ENCODE peak calls at places on chromosome 17, in five cellular contexts. Z is HFFc6; T is stimulated activated CD4-positive, alpha-beta T cell treated with anti-CD3 and anti-CD28 coated beads, Interleukin-1b, Interleukin-23, amount 100 ng/mL, for 1 hour; H is NCI-H774; X is CD4-positive, CD25-positive, alpha-beta regulatory T cell. M is an unnamed sample.

GRCh38 chr17:3804503-3804931 is 3.5 kb upstream of the ITGAE start:
- DNase-seq in Z (no peak), T (no peak), X (peak), H (no peak), M (no peak)

GRCh38 chr17:73249700-73250099 is 12.0 kb downstream of the CPSF4L start:
- DNase-seq in X (no peak), Z (no peak), T (no peak), H (peak), M (no peak)

GRCh38 chr17:82400830-82401229 is 17.3 kb upstream of the HEXD start:
- DNase-seq in T (no peak), H (no peak), Z (no peak), X (peak), M (peak)

GRCh38 chr17:52155301-52155700 is 3.2 kb downstream of the CA10 start:
- DNase-seq in T (no peak), X (no peak), H (no peak), Z (no peak), M (no peak)

GRCh38 chr17:17001874-17002520 is 30.1 kb upstream of the TNFRSF13B start:
- DNase-seq in X (peak), Z (peak), T (peak), H (peak), M (peak)

GRCh38 chr17:64531955-64532371 is 25.2 kb downstream of the CEP95 start:
- DNase-seq in Z (no peak), X (no peak), T (no peak), H (no peak), M (no peak)

GRCh38 chr17:40340880-40341807 is 23.4 kb downstream of the GJD3 start:
- DNase-seq in X (peak), Z (peak), T (peak), H (peak), M (peak)

GRCh38 chr17:19470529-19471261 is 59.7 kb downstream of the RNF112 start:
- DNase-seq in X (no peak), T (no peak), Z (peak), H (no peak), M (no peak)

GRCh38 chr17:58097384-58098088 is 14.3 kb downstream of the DYNLL2 start:
- DNase-seq in Z (no peak), T (no peak), H (no peak), X (no peak), M (no peak)

GRCh38 chr17:53628011-53628410 is 194.7 kb upstream of the KIF2B start:
- DNase-seq in X (no peak), H (no peak), T (no peak), Z (no peak), M (no peak)

GRCh38 chr17:30819941-30820705 is 4.4 kb downstream of the CRLF3 start:
- DNase-seq in T (no peak), X (peak), H (no peak), Z (no peak), M (no peak)

GRCh38 chr17:36188891-36189306 is 7.7 kb downstream of the CCL3L1 start:
- DNase-seq in Z (no peak), H (no peak), T (no peak), X (peak), M (peak)

GRCh38 chr17:39351508-39351907 is 49.9 kb downstream of the FBXL20 start:
- DNase-seq in Z (no peak), H (no peak), X (no peak), T (no peak), M (no peak)

GRCh38 chr17:50798424-50799344 is 31.4 kb upstream of the ANKRD40CL start:
- DNase-seq in H (no peak), T (no peak), X (no peak), Z (no peak), M (no peak)

M was measured in substantia nigra.